ENCODE peak calls at places on chromosomes 4 and X, in seven cellular contexts. Z is C1 segment of cervical spinal cord; N is SK-N-SH; K is stimulated activated CD4-positive, alpha-beta T cell treated with anti-CD3 and anti-CD28 coated beads, Interleukin-4, amount 100 ng/mL, for 48 hours; Q is stimulated activated CD8-positive, alpha-beta memory T cell treated with anti-CD3 and anti-CD28 coated beads, Interleukin-4, amount 100 ng/mL, for 1 hour; J is GM19239; L is activated CD8-positive, alpha-beta memory T cell treated with anti-CD3 and anti-CD28 coated beads for 24 hours. M is an unnamed sample.
A peak's percentile ranks its signal among the peaks of the same experiment; 100 is the strongest.

GRCh38 chrX:119041175-119041574 is 31.6 kb upstream of the CT47C1 start:
- DNase-seq in K (no peak), Q (no peak), J (no peak), Z (no peak), N (no peak), L (no peak), M (no peak)

GRCh38 chr4:52263612-52264011 is 212.5 kb downstream of the SPATA18 start:
- DNase-seq in L (no peak), N (no peak), Q (no peak), Z (no peak), J (no peak), K (no peak), M (no peak)

GRCh38 chr4:27463816-27464215 is 603.2 kb downstream of the STIM2 start:
- DNase-seq in N (no peak), J (no peak), Z (no peak), Q (no peak), L (no peak), K (no peak), M (no peak)

GRCh38 chr4:128424524-128425195 is 137.0 kb upstream of the PGRMC2 start:
- DNase-seq in N (no peak), Z (no peak), Q (no peak), L (no peak), J (no peak), K (no peak), M (no peak)

GRCh38 chrX:54564942-54565341 is 34.9 kb downstream of the GNL3L start:
- DNase-seq in N (no peak), J (no peak), Q (no peak), K (no peak), Z (no peak), L (no peak), M (no peak)

GRCh38 chr4:83255584-83255983 is 29.0 kb downstream of the COQ2 start:
- DNase-seq in K (no peak), Z (no peak), L (no peak), Q (no peak), N (no peak), J (no peak), M (no peak)

GRCh38 chr4:7263166-7263565 is 70.8 kb downstream of the SORCS2 start:
- DNase-seq in Z (no peak), Q (no peak), K (no peak), L (no peak), N (no peak), J (no peak), M (no peak)

GRCh38 chrX:46459603-46460002 is 85.6 kb downstream of the ZNF674 start:
- DNase-seq in K (no peak), Q (no peak), Z (no peak), L (no peak), N (no peak), J (no peak), M (no peak)

GRCh38 chr4:76772498-76773106 is 125.3 kb downstream of the SOWAHB start:
- DNase-seq in Q (no peak), Z (no peak), N (no peak), K (no peak), L (no peak), J (no peak), M (no peak)

GRCh38 chr4:174449152-174449551 is 73.1 kb downstream of the HPGD start:
- DNase-seq in K (no peak), N (no peak), L (no peak), J (no peak), Z (no peak), Q (no peak), M (no peak)

GRCh38 chr4:136650541-136651277 is 881.6 kb downstream of the PCDH18 start:
- DNase-seq in J (no peak), L (no peak), Q (no peak), K (no peak), N (no peak), Z (no peak), M (no peak)

GRCh38 chr4:155473420-155474095 is 96.8 kb upstream of the MAP9 start:
- DNase-seq in J (no peak), Q (no peak), Z (no peak), K (no peak), L (no peak), N (no peak), M (no peak)

GRCh38 chr4:184548651-184549341 is 74.4 kb upstream of the IRF2 start:
- DNase-seq in J (no peak), N (no peak), Z (no peak), Q (no peak), K (no peak), L (no peak), M (no peak)

GRCh38 chr4:92825186-92825715 is 521.5 kb downstream of the GRID2 start:
- DNase-seq in N (no peak), K (no peak), Q (no peak), L (no peak), J (no peak), Z (no peak), M (no peak)

GRCh38 chr4:19455196-19455595 is 796.5 kb upstream of the SLIT2 start:
- DNase-seq in J (no peak), Q (no peak), N (no peak), Z (no peak), K (no peak), L (no peak), M (no peak)

GRCh38 chrX:102138064-102138463 is 4.2 kb downstream of the TCEAL6 start:
- DNase-seq in Z (no peak), N (no peak), K (no peak), J (no peak), Q (no peak), L (no peak), M (no peak)

GRCh38 chr4:181301735-181302380 is 941.3 kb upstream of the TENM3 start:
- DNase-seq in L (no peak), K (peak; percentile 2), Z (no peak), N (no peak), J (peak; percentile 4), Q (no peak), M (no peak)

GRCh38 chrX:123975180-123975579 is 13.7 kb downstream of the STAG2 start:
- DNase-seq in L (no peak), K (no peak), Q (no peak), J (no peak), N (no peak), Z (no peak), M (no peak)

GRCh38 chr4:159764343-159764952 is 661.6 kb downstream of the RAPGEF2 start:
- DNase-seq in Z (no peak), Q (no peak), J (peak; percentile 9), L (no peak), K (no peak), N (peak; percentile 59), M (no peak)

GRCh38 chr4:112975567-112976355 is 73.7 kb upstream of the ANK2 start:
- DNase-seq in N (no peak), K (no peak), L (no peak), Q (no peak), Z (no peak), J (no peak), M (no peak)

GRCh38 chrX:48466696-48467095 is 3.4 kb downstream of the SLC38A5 start:
- DNase-seq in Q (no peak), N (peak; percentile 41), L (peak; percentile 68), Z (no peak), J (no peak), K (peak; percentile 41), M (peak; percentile 17)

GRCh38 chr4:5470318-5470889 is 238.0 kb downstream of the EVC2 start:
- DNase-seq in J (no peak), K (no peak), Q (no peak), L (no peak), N (no peak), Z (no peak), M (no peak)

GRCh38 chr4:52265781-52266525 is 214.8 kb downstream of the SPATA18 start:
- DNase-seq in N (no peak), J (no peak), Q (no peak), Z (no peak), L (no peak), K (no peak), M (no peak)

GRCh38 chrX:5458300-5458699 is 770.4 kb downstream of the NLGN4X start:
- DNase-seq in Z (no peak), L (no peak), N (peak; percentile 2), Q (no peak), K (no peak), J (no peak), M (no peak)

GRCh38 chr4:120919358-120919757 is 3.2 kb downstream of the PRDM5 start:
- DNase-seq in K (no peak), L (no peak), Q (no peak), N (no peak), Z (no peak), J (no peak), M (no peak)

M was measured in naive thymus-derived CD8-positive, alpha-beta T cell.